ENCODE peak calls at places on chromosomes 6 and 20, in ten cellular contexts. I is BJ; H is astrocyte of the spinal cord; J is SK-N-SH; K is fibroblast of lung; D is WTC11; A is hepatocyte; B is astrocyte; N is CD4-positive, alpha-beta T cell; P is chondrocyte. Q is an unnamed sample.
A peak's percentile ranks its signal among the peaks of the same experiment; 100 is the strongest.

GRCh38 chr20:49247792-49248191 is 28.6 kb downstream of the DDX27 start:
- DNase-seq in I (no peak), H (no peak), J (no peak), K (no peak), D (no peak), A (no peak), B (no peak), N (no peak), P (peak; percentile 15), Q (no peak)

GRCh38 chr20:39645130-39645529 is 683.0 kb downstream of the DHX35 start:
- DNase-seq in I (no peak), H (no peak), J (no peak), K (no peak), D (no peak), A (no peak), B (no peak), N (no peak), P (no peak), Q (no peak)

GRCh38 chr6:32947552-32948465 is 5.1 kb downstream of the HLA-DMA start:
- DNase-seq in I (no peak), H (peak; percentile 28), J (peak; percentile 21), K (peak; percentile 54), D (peak; percentile 63), A (peak; percentile 76), B (no peak), N (no peak), P (no peak), Q (no peak)

GRCh38 chr6:12385316-12385715 is 95.2 kb downstream of the EDN1 start:
- DNase-seq in I (no peak), H (no peak), J (no peak), K (no peak), D (no peak), A (no peak), B (no peak), N (no peak), P (no peak), Q (no peak)

GRCh38 chr6:43856005-43856765 is 86.2 kb downstream of the VEGFA start:
- DNase-seq in I (no peak), H (peak; percentile 36), J (peak; percentile 74), K (peak; percentile 28), D (peak; percentile 36), A (peak; percentile 74), B (no peak), N (no peak), P (no peak), Q (no peak)

GRCh38 chr20:9884061-9884460 is 45.2 kb upstream of the PAK5 start:
- DNase-seq in I (no peak), H (no peak), J (peak; percentile 9), K (no peak), D (peak; percentile 14), A (peak; percentile 9), B (no peak), N (no peak), P (no peak), Q (no peak)

GRCh38 chr6:25435397-25435985 is 156.3 kb downstream of the CARMIL1 start:
- DNase-seq in I (no peak), H (no peak), J (no peak), K (no peak), D (no peak), A (no peak), B (no peak), N (no peak), P (no peak), Q (no peak)

GRCh38 chr6:89938014-89938413 is 43.7 kb downstream of the GJA10 start:
- DNase-seq in I (no peak), H (no peak), J (no peak), K (no peak), D (no peak), A (no peak), B (no peak), N (no peak), P (no peak), Q (no peak)

GRCh38 chr20:9270831-9271230 is 201.9 kb downstream of the PLCB4 start:
- DNase-seq in I (peak; percentile 62), H (peak; percentile 74), J (no peak), K (peak; percentile 91), D (no peak), A (no peak), B (peak; percentile 67), N (no peak), P (no peak), Q (no peak)

GRCh38 chr20:14612389-14612788 is 275.0 kb upstream of the FLRT3 start:
- DNase-seq in I (no peak), H (no peak), J (no peak), K (peak; percentile 89), D (no peak), A (no peak), B (no peak), N (no peak), P (no peak), Q (no peak)

GRCh38 chr6:34657307-34657978 is 39.1 kb downstream of the ILRUN start:
- DNase-seq in I (peak; percentile 66), H (peak; percentile 92), J (no peak), K (peak; percentile 91), D (no peak), A (peak; percentile 82), B (peak; percentile 83), N (no peak), P (no peak), Q (no peak)

GRCh38 chr20:22490287-22491187 is 93.8 kb downstream of the FOXA2 start:
- DNase-seq in I (no peak), H (no peak), J (no peak), K (no peak), D (peak; percentile 45), A (peak; percentile 92), B (no peak), N (no peak), P (no peak), Q (no peak)
- TF ChIP-seq CTCF in I (no peak), H (no peak), J (no peak), K (no peak), D (no peak), A (peak; percentile 30), B (no peak), N (no peak), P (no peak), Q (no peak)

GRCh38 chr6:21437583-21437982 is 156.0 kb upstream of the SOX4 start:
- DNase-seq in I (no peak), H (peak; percentile 29), J (no peak), K (no peak), D (no peak), A (no peak), B (peak; percentile 71), N (no peak), P (no peak), Q (no peak)

GRCh38 chr6:21438986-21439352 is 154.6 kb upstream of the SOX4 start:
- DNase-seq in I (no peak), H (no peak), J (no peak), K (no peak), D (no peak), A (no peak), B (peak; percentile 70), N (no peak), P (no peak), Q (no peak)

GRCh38 chr6:21438237-21438985 is 155.1 kb upstream of the SOX4 start:
- DNase-seq in I (no peak), H (peak; percentile 33), J (no peak), K (no peak), D (no peak), A (no peak), B (peak; percentile 55), N (no peak), P (no peak), Q (no peak)

GRCh38 chr6:21441386-21441785 is 152.2 kb upstream of the SOX4 start:
- DNase-seq in I (no peak), H (peak; percentile 18), J (no peak), K (no peak), D (no peak), A (no peak), B (peak; percentile 57), N (no peak), P (no peak), Q (no peak)

GRCh38 chr6:21436625-21437024 is 156.9 kb upstream of the SOX4 start:
- DNase-seq in I (no peak), H (no peak), J (no peak), K (peak; percentile 47), D (no peak), A (no peak), B (no peak), N (no peak), P (no peak), Q (no peak)
- TF ChIP-seq CTCF in I (no peak), H (no peak), J (no peak), K (no peak), D (no peak), A (no peak), B (no peak), N (no peak), P (no peak), Q (no peak)

DNA sequence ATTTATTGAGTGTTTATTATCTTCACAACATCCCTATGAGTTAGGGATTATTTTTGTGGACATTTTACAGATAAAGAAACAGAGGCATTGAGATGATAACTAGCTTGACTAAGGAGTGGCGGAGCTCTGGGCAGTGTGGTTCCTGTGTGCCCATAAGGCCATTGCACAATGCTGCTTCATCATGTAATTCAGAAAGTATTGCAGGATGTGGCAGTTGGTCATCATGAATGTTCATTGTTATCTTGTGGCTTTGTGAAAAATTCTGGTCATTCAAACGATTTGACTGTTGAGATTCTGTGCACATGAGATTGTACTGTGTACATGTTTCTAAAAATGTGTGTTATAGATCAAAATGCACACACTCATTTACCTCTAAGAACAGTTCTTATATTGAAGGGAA is 150.8 kb downstream of the ESR1 start:
- DNase-seq in I (no peak), H (peak; percentile 62), J (no peak), K (no peak), D (no peak), A (no peak), B (peak; percentile 48), N (no peak), P (no peak), Q (no peak)
- TF ChIP-seq CTCF in I (no peak), H (no peak), J (no peak), K (no peak), D (no peak), A (no peak), B (no peak), N (no peak), P (no peak), Q (no peak)

GRCh38 chr6:163820745-163821456 is 406.4 kb downstream of the QKI start:
- DNase-seq in I (no peak), H (no peak), J (peak; percentile 70), K (no peak), D (no peak), A (no peak), B (no peak), N (no peak), P (no peak), Q (no peak)

GRCh38 chr6:163826668-163827067 is 412.1 kb downstream of the QKI start:
- DNase-seq in I (no peak), H (no peak), J (no peak), K (no peak), D (no peak), A (no peak), B (no peak), N (no peak), P (no peak), Q (no peak)

GRCh38 chr6:163820171-163820570 is 405.7 kb downstream of the QKI start:
- DNase-seq in I (no peak), H (no peak), J (no peak), K (no peak), D (no peak), A (no peak), B (no peak), N (no peak), P (no peak), Q (no peak)

GRCh38 chr6:163825033-163825432 is 410.5 kb downstream of the QKI start:
- DNase-seq in I (no peak), H (peak; percentile 80), J (no peak), K (peak; percentile 67), D (no peak), A (no peak), B (peak; percentile 95), N (no peak), P (no peak), Q (no peak)

GRCh38 chr6:163823577-163823976 is 409.1 kb downstream of the QKI start:
- DNase-seq in I (no peak), H (no peak), J (no peak), K (no peak), D (no peak), A (no peak), B (no peak), N (no peak), P (no peak), Q (no peak)
- TF ChIP-seq CTCF in I (no peak), H (no peak), J (no peak), K (no peak), D (no peak), A (no peak), B (no peak), N (no peak), P (no peak), Q (no peak)